ENCODE peak calls at places on chromosomes 13 and 19, in eight cellular contexts. One of them, this sample, is unnamed.

GRCh38 chr13:110137677-110138008 is 169.3 kb downstream of the COL4A1 start:
- DNase-seq in AG10803: peak
- DNase-seq in kidney epithelial cell: peak
- DNase-seq in colonic mucosa: peak
- DNase-seq in cardiac muscle cell: peak
- DNase-seq in caudate nucleus: no peak
- DNase-seq in iPS-NIHi11: peak
- DNase-seq in amygdala: no peak
- DNase-seq in this sample: no peak

GRCh38 chr13:77740931-77741586 is 43.6 kb downstream of the SLAIN1 start:
- DNase-seq in cardiac muscle cell: no peak
- DNase-seq in iPS-NIHi11: no peak
- DNase-seq in colonic mucosa: no peak
- DNase-seq in caudate nucleus: peak
- DNase-seq in kidney epithelial cell: no peak
- DNase-seq in AG10803: no peak
- DNase-seq in amygdala: peak
- DNase-seq in this sample: no peak

GRCh38 chr13:70484931-70485330 is 376.7 kb upstream of the KLHL1 start:
- DNase-seq in AG10803: no peak
- DNase-seq in caudate nucleus: no peak
- DNase-seq in amygdala: no peak
- DNase-seq in cardiac muscle cell: no peak
- DNase-seq in colonic mucosa: no peak
- DNase-seq in iPS-NIHi11: no peak
- DNase-seq in kidney epithelial cell: no peak
- DNase-seq in this sample: no peak

GRCh38 chr19:736125-736524 is 14.8 kb upstream of the MISP start:
- DNase-seq in iPS-NIHi11: no peak
- DNase-seq in AG10803: no peak
- DNase-seq in cardiac muscle cell: no peak
- DNase-seq in colonic mucosa: no peak
- DNase-seq in caudate nucleus: no peak
- DNase-seq in amygdala: no peak
- DNase-seq in kidney epithelial cell: no peak
- DNase-seq in this sample: no peak

GRCh38 chr13:76992548-76993001 is 694 bp downstream of the CLN5 start:
- DNase-seq in AG10803: peak
- DNase-seq in caudate nucleus: no peak
- DNase-seq in iPS-NIHi11: peak
- DNase-seq in kidney epithelial cell: no peak
- DNase-seq in cardiac muscle cell: peak
- DNase-seq in colonic mucosa: peak
- DNase-seq in amygdala: no peak
- DNase-seq in this sample: peak

GRCh38 chr19:42150940-42151339 is 18.7 kb upstream of the POU2F2 start:
- DNase-seq in AG10803: no peak
- DNase-seq in colonic mucosa: no peak
- DNase-seq in cardiac muscle cell: no peak
- DNase-seq in amygdala: no peak
- DNase-seq in kidney epithelial cell: no peak
- DNase-seq in iPS-NIHi11: peak
- DNase-seq in caudate nucleus: no peak
- DNase-seq in this sample: no peak

GRCh38 chr19:38020331-38020730 is 113.3 kb downstream of the SIPA1L3 start:
- DNase-seq in caudate nucleus: no peak
- DNase-seq in cardiac muscle cell: no peak
- DNase-seq in kidney epithelial cell: no peak
- DNase-seq in amygdala: no peak
- DNase-seq in AG10803: no peak
- DNase-seq in colonic mucosa: no peak
- DNase-seq in iPS-NIHi11: no peak
- DNase-seq in this sample: no peak

GRCh38 chr13:71864094-71864980 is 2.7 kb downstream of the DACH1 start:
- DNase-seq in amygdala: no peak
- DNase-seq in colonic mucosa: peak
- DNase-seq in iPS-NIHi11: peak
- DNase-seq in AG10803: no peak
- DNase-seq in caudate nucleus: no peak
- DNase-seq in cardiac muscle cell: peak
- DNase-seq in kidney epithelial cell: no peak
- DNase-seq in this sample: no peak

GRCh38 chr13:50531917-50532899 is 311.3 kb downstream of the DLEU7 start:
- DNase-seq in amygdala: no peak
- DNase-seq in kidney epithelial cell: no peak
- DNase-seq in caudate nucleus: no peak
- DNase-seq in cardiac muscle cell: no peak
- DNase-seq in iPS-NIHi11: no peak
- DNase-seq in AG10803: peak
- DNase-seq in colonic mucosa: no peak
- DNase-seq in this sample: peak

This sample was measured in HFFc6.